ENCODE peak calls at places on chromosomes 11 and 22, in five cellular contexts. O is left ventricle myocardium superior, Q is left cardiac atrium, H is LoVo, A is T-helper 2 cell. J is an unnamed sample.
A peak's percentile ranks its signal among the peaks of the same experiment; 100 is the strongest.

GRCh38 chr11:30914143-30914762 is 328.1 kb upstream of the MPPED2 start:
- DNase-seq in Q (peak; percentile 70), A (no peak), O (peak; percentile 77), H (peak; percentile 17), J (no peak)

GRCh38 chr11:89487016-89487415 is 4.2 kb downstream of the NOX4 start:
- DNase-seq in Q (no peak), O (no peak), A (no peak), H (no peak), J (no peak)

GRCh38 chr11:86175585-86175984 is 69.0 kb upstream of the EED start:
- DNase-seq in Q (no peak), A (no peak), O (no peak), H (no peak), J (no peak)

GRCh38 chr11:17639781-17640180 is 79.6 kb upstream of the MYOD1 start:
- DNase-seq in H (no peak), O (no peak), Q (no peak), A (no peak), J (no peak)

GRCh38 chr11:37451903-37452302 is 853.9 kb upstream of the RAG2 start:
- DNase-seq in H (no peak), Q (no peak), A (no peak), O (no peak), J (no peak)

GRCh38 chr11:79304599-79305212 is 136.1 kb downstream of the TENM4 start:
- DNase-seq in H (no peak), A (no peak), Q (no peak), O (no peak), J (no peak)

GRCh38 chr11:104997288-104997687 is 25.7 kb downstream of the CASP5 start:
- DNase-seq in Q (no peak), H (no peak), O (no peak), A (no peak), J (no peak)

GRCh38 chr11:116598556-116598955 is 174.2 kb downstream of the BUD13 start:
- DNase-seq in Q (no peak), O (no peak), H (no peak), A (no peak), J (no peak)

GRCh38 chr22:33302049-33302545 is 243.9 kb upstream of the SYN3 start:
- DNase-seq in A (peak; percentile 20), Q (peak; percentile 85), H (peak; percentile 66), O (peak; percentile 92), J (peak; percentile 60)

GRCh38 chr11:129023968-129024676 is 81.5 kb upstream of the TP53AIP1 start:
- DNase-seq in A (no peak), H (peak; percentile 78), Q (no peak), O (no peak), J (no peak)

GRCh38 chr22:19750666-19751490 is 9.7 kb upstream of the TBX1 start:
- DNase-seq in Q (no peak), H (no peak), A (no peak), O (no peak), J (no peak)

GRCh38 chr11:108853864-108854263 is 189.0 kb downstream of the DDX10 start:
- DNase-seq in O (no peak), A (no peak), Q (no peak), H (no peak), J (no peak)

GRCh38 chr11:124867700-124868099 is 2.5 kb downstream of the ROBO3 start:
- DNase-seq in Q (no peak), O (no peak), A (no peak), H (no peak), J (peak; percentile 25)

GRCh38 chr22:20254975-20255946 is 12.9 kb downstream of the RTN4R start:
- DNase-seq in H (no peak), Q (no peak), A (no peak), O (no peak), J (no peak)

GRCh38 chr11:76782526-76783293 is 446 bp upstream of the TSKU start:
- DNase-seq in A (no peak), O (peak; percentile 93), Q (peak; percentile 90), H (peak; percentile 88), J (peak; percentile 93)